ENCODE peak calls at places on chromosomes 12 and 14, in five cellular contexts. D, T, I, Y and E are unnamed samples.

GRCh38 chr14:68856572-68856971 is 63.7 kb upstream of the ZFP36L1 start:
- DNase-seq in D (no peak), Y (no peak), T (no peak), I (no peak), E (no peak)

GRCh38 chr12:106759526-106760183 is 14.8 kb upstream of the RIC8B start:
- DNase-seq in Y (no peak), T (no peak), D (no peak), I (peak), E (no peak)

GRCh38 chr14:73786942-73787759 is 64.5 kb upstream of the PTGR2 start:
- DNase-seq in Y (peak), I (no peak), T (no peak), D (no peak), E (peak)

GRCh38 chr12:121427556-121428055 is 27.7 kb downstream of the RNF34 start:
- DNase-seq in I (no peak), D (no peak), Y (no peak), T (no peak), E (no peak)

GRCh38 chr14:90553298-90553920 is 156.6 kb downstream of the CALM1 start:
- DNase-seq in D (no peak), I (no peak), Y (no peak), T (no peak), E (no peak)

GRCh38 chr14:29216316-29216715 is 449.7 kb downstream of the FOXG1 start:
- DNase-seq in D (no peak), Y (no peak), T (no peak), I (no peak), E (no peak)

GRCh38 chr14:20184181-20184580 is 6.5 kb upstream of the OR11G2 start:
- DNase-seq in Y (no peak), I (no peak), D (no peak), T (no peak), E (no peak)

GRCh38 chr12:123384318-123384993 is 524 bp downstream of the KMT5A start:
- DNase-seq in I (no peak), T (no peak), Y (no peak), D (no peak), E (peak)

GRCh38 chr12:60666895-60667294 is 1071.1 kb downstream of the SLC16A7 start:
- DNase-seq in D (no peak), T (no peak), I (no peak), Y (no peak), E (no peak)

GRCh38 chr12:15779925-15780324 is 9.3 kb downstream of the EPS8 start:
- DNase-seq in I (no peak), D (no peak), T (no peak), Y (no peak), E (no peak)

GRCh38 chr14:91329615-91330014 is 85.1 kb upstream of the GPR68 start:
- DNase-seq in I (no peak), Y (no peak), D (no peak), T (no peak), E (no peak)

GRCh38 chr14:104138891-104139459 is 588 bp downstream of the KIF26A start:
- DNase-seq in T (no peak), I (no peak), D (no peak), Y (no peak), E (no peak)

GRCh38 chr12:51846911-51847829 is 1.3 kb downstream of the FIGNL2 start:
- DNase-seq in Y (peak), T (peak), D (no peak), I (no peak), E (peak)

GRCh38 chr12:75488553-75488952 is 8.0 kb downstream of the GLIPR1 start:
- DNase-seq in T (no peak), Y (peak), D (no peak), I (no peak), E (peak)

GRCh38 chr12:19234991-19235876 is 105.7 kb downstream of the PLEKHA5 start:
- DNase-seq in Y (no peak), I (no peak), D (no peak), T (no peak), E (no peak)

GRCh38 chr12:116009805-116010204 is 267.7 kb downstream of the MED13L start:
- DNase-seq in Y (peak), I (no peak), T (no peak), D (no peak), E (peak)

GRCh38 chr12:124523071-124523470 is 44.3 kb downstream of the NCOR2 start:
- DNase-seq in I (peak), D (no peak), T (no peak), Y (no peak), E (no peak)

GRCh38 chr14:22472935-22473854 is 115.8 kb downstream of the DAD1 start:
- DNase-seq in D (no peak), Y (peak), T (no peak), I (no peak), E (peak)

GRCh38 chr14:98133806-98134205 is 1138.2 kb downstream of the BCL11B start:
- DNase-seq in D (no peak), Y (no peak), T (no peak), I (no peak), E (peak)

GRCh38 chr14:69559581-69560011 is 15.1 kb downstream of the CCDC177 start:
- DNase-seq in D (no peak), Y (no peak), I (peak), T (no peak), E (no peak)

GRCh38 chr12:67981236-67982164 is 7.7 kb upstream of the IFNG-AS1 start:
- DNase-seq in D (no peak), T (no peak), Y (peak), I (no peak), E (peak)

GRCh38 chr12:118357327-118358007 is 15.2 kb downstream of the TAOK3 start:
- DNase-seq in Y (peak), T (peak), D (no peak), I (no peak), E (peak)

GRCh38 chr12:56020437-56021189 is at the start of gene IKZF4:
- DNase-seq in Y (no peak), I (peak), T (no peak), D (no peak), E (no peak)

GRCh38 chr12:22684526-22685118 is 59.7 kb downstream of the ETNK1 start:
- DNase-seq in D (peak), T (no peak), I (no peak), Y (peak), E (no peak)

GRCh38 chr12:60052483-60052882 is 456.7 kb downstream of the SLC16A7 start:
- DNase-seq in D (no peak), T (no peak), Y (no peak), I (no peak), E (no peak)

GRCh38 chr12:112514926-112515642 is 96.3 kb downstream of the PTPN11 start:
- DNase-seq in D (no peak), Y (no peak), T (no peak), I (peak), E (no peak)

GRCh38 chr12:119956047-119956446 is 33.0 kb upstream of the BICDL1 start:
- DNase-seq in T (no peak), D (no peak), Y (no peak), I (no peak), E (no peak)

GRCh38 chr12:130702966-130703732 is 12.9 kb downstream of the RIMBP2 start:
- DNase-seq in I (no peak), T (no peak), Y (no peak), D (no peak), E (no peak)

GRCh38 chr14:32611752-32612151 is 282.7 kb downstream of the AKAP6 start:
- DNase-seq in D (no peak), I (no peak), T (no peak), Y (no peak), E (no peak)

GRCh38 chr14:94935901-94936300 is 166.0 kb upstream of the GSC start:
- DNase-seq in D (no peak), I (no peak), Y (no peak), T (no peak), E (no peak)